ENCODE peak calls at places on chromosomes 7 and 10, in six cellular contexts. N is mesenchymal stem cell, X is trophoblast cell, O is H1, M is H9, R is IMR-90. P is an unnamed sample.
A peak's percentile ranks its signal among the peaks of the same experiment; 100 is the strongest.

GRCh38 chr10:124572751-124573150 is 111.1 kb downstream of the LHPP start:
- DNase-seq in N (no peak), X (no peak), O (no peak), M (no peak), R (no peak), P (no peak)

GRCh38 chr7:130734525-130735272 is 692 bp upstream of the KLF14 start:
- DNase-seq in N (no peak), X (peak; percentile 39), O (no peak), M (no peak), R (peak; percentile 3), P (no peak)

GRCh38 chr7:37455081-37455480 is 6.4 kb upstream of the ELMO1 start:
- DNase-seq in N (no peak), X (no peak), O (no peak), M (no peak), R (no peak), P (no peak)

GRCh38 chr10:74888947-74889661 is 62.7 kb downstream of the KAT6B start:
- DNase-seq in N (no peak), X (no peak), O (no peak), M (no peak), R (no peak), P (no peak)

GRCh38 chr7:150824379-150825177 is 24.0 kb downstream of the TMEM176A start:
- DNase-seq in N (no peak), X (peak; percentile 28), O (no peak), M (no peak), R (no peak), P (no peak)

GRCh38 chr7:494261-494687 is 25.4 kb downstream of the PDGFA start:
- DNase-seq in N (no peak), X (no peak), O (no peak), M (no peak), R (no peak), P (no peak)

GRCh38 chr7:80412842-80413241 is 99.0 kb downstream of the GNAT3 start:
- DNase-seq in N (peak; percentile 25), X (no peak), O (no peak), M (no peak), R (peak; percentile 75), P (no peak)

GRCh38 chr10:5570979-5571810 is 46.4 kb downstream of the CALML3 start:
- DNase-seq in N (no peak), X (no peak), O (no peak), M (no peak), R (no peak), P (no peak)

GRCh38 chr10:107616031-107616430 is 451.5 kb upstream of the SORCS1 start:
- DNase-seq in N (peak; percentile 28), X (no peak), O (no peak), M (no peak), R (no peak), P (no peak)

GRCh38 chr10:58464956-58465355 is 47.7 kb upstream of the BICC1 start:
- DNase-seq in N (no peak), X (no peak), O (peak; percentile 53), M (peak; percentile 50), R (no peak), P (no peak)

GRCh38 chr10:92880233-92880861 is 32.0 kb downstream of the EXOC6 start:
- DNase-seq in N (peak; percentile 71), X (peak; percentile 43), O (no peak), M (no peak), R (peak; percentile 63), P (peak; percentile 12)

GRCh38 chr10:122062831-122063674 is 74.1 kb downstream of the TACC2 start:
- DNase-seq in N (peak; percentile 97), X (peak; percentile 74), O (no peak), M (peak; percentile 83), R (peak; percentile 83), P (peak; percentile 32)

DNA sequence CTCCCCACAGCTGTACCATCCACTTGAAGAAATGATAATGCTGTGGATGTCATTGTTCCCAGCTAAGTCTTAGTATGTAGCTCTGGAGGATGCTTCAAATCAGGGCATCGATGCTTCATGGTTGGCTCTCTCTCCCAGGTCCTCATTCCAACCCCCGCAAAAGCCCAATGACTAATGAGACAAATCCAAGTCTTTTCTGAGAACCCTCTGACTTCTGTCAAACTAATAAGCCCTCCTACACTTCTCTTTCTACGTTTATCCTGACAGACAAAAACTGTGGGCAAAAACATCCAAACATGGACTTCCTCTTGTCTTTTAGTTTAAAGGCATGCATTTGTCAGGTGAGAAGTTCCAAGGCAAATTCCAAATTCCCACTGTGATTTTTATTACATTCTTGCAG is 260.4 kb upstream of the TAC1 start:
- DNase-seq in N (no peak), X (no peak), O (no peak), M (no peak), R (no peak), P (no peak)
- H4K91ac ChIP-seq in N (no peak overlapping the region), X (no peak overlapping the region), O (no peak overlapping the region), M (no peak overlapping the region), R (no peak overlapping the region), P (no peak overlapping the region)

DNA sequence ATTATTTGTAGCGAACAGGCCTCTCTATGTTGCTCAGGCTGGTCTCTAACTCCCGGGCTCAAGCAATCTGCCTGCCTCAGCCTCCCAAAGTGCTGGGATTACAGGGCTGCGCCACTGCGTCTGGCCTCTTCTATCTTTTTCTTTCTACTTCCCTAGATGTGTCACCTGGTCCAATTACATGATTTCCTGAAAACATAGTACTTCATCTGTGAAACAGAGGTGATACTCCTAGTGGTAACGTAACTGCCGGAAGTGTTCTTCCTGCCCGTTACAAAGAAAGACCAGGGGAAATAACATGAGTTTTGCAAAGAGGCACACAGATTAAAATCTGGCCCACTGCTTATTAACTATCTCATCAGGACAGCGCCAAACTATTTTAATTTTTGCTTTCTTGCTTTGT is 18.4 kb upstream of the HGF start:
- DNase-seq in N (no peak), X (no peak), O (no peak), M (no peak), R (no peak), P (no peak)
- H3K18ac ChIP-seq in N (no peak overlapping the region), X (no peak overlapping the region), O (no peak overlapping the region), M (no peak overlapping the region), R (no peak overlapping the region), P (no peak overlapping the region)

GRCh38 chr7:108072116-108072515 is 58.0 kb downstream of the LAMB4 start:
- DNase-seq in N (no peak), X (no peak), O (no peak), M (no peak), R (no peak), P (no peak)

GRCh38 chr7:108071551-108071950 is 58.6 kb downstream of the LAMB4 start:
- DNase-seq in N (no peak), X (no peak), O (no peak), M (no peak), R (no peak), P (no peak)

GRCh38 chr7:108076141-108076540 is 54.0 kb downstream of the LAMB4 start:
- DNase-seq in N (no peak), X (no peak), O (no peak), M (no peak), R (no peak), P (no peak)

GRCh38 chr7:108072739-108073138 is 57.4 kb downstream of the LAMB4 start:
- DNase-seq in N (no peak), X (no peak), O (no peak), M (no peak), R (no peak), P (no peak)

DNA sequence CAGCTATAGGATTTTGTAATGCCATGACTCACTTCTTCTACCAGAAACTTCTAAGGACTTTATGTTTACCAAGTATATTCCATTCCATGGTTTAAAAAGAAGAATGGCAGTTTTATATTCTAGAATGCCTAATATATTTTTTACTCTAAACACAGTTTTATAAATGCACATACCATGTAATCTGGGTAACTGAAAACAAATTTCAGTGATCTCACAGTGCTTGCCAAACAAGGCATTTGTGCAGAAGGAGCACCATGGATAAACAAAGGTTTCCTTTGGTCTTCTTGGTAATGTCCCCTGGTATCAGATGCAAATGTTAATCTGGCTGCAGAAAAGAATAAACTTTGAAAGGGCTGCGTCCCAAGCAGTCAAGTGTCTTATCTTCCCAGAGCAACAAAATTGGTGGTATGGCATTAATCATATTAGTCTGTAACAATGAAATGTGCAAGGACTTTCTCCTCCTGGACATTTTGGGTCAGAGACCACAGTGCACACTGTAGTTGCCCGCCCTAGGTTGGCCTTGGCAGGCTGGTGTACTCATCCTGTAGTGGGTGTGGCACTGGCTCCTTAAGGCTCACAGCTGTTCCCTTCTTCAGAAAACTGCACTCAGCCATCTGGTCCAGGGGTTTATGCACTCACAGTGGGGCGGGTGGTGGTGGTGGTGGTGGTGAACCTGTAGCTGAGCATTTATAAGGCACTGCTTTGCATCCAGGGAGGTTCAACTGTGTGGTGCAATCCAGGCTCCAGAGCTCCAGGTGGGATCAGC is 56.7 kb downstream of the LAMB4 start:
- DNase-seq in N (peak; percentile 24), X (no peak), O (no peak), M (no peak), R (no peak), P (no peak)
- H4K91ac ChIP-seq in N (peak overlapping the region; percentile 85), X (no peak overlapping the region), O (no peak overlapping the region), M (no peak overlapping the region), R (no peak overlapping the region), P (no peak overlapping the region)

GRCh38 chr10:63462442-63462841 is 3.3 kb downstream of the JMJD1C start:
- DNase-seq in N (no peak), X (no peak), O (no peak), M (no peak), R (no peak), P (no peak)

GRCh38 chr10:63467833-63468232 is 2.1 kb upstream of the JMJD1C start:
- DNase-seq in N (no peak), X (no peak), O (no peak), M (no peak), R (peak; percentile 22), P (no peak)

GRCh38 chr10:63465293-63466167 is at the start of gene JMJD1C:
- DNase-seq in N (peak; percentile 88), X (peak; percentile 76), O (peak; percentile 91), M (peak; percentile 89), R (peak; percentile 84), P (peak; percentile 87)

GRCh38 chr10:63466168-63466935 is 575 bp upstream of the JMJD1C start:
- DNase-seq in N (peak; percentile 78), X (peak; percentile 51), O (no peak), M (peak; percentile 62), R (peak; percentile 55), P (no peak)

GRCh38 chr10:63464402-63465292 is 1.1 kb downstream of the JMJD1C start:
- DNase-seq in N (no peak), X (peak; percentile 44), O (no peak), M (no peak), R (peak; percentile 26), P (no peak)
- H3K18ac ChIP-seq in N (no peak overlapping the region), X (peak overlapping the region; percentile 91), O (no peak overlapping the region), M (no peak overlapping the region), R (no peak overlapping the region), P (peak overlapping the region; percentile 100)

DNA sequence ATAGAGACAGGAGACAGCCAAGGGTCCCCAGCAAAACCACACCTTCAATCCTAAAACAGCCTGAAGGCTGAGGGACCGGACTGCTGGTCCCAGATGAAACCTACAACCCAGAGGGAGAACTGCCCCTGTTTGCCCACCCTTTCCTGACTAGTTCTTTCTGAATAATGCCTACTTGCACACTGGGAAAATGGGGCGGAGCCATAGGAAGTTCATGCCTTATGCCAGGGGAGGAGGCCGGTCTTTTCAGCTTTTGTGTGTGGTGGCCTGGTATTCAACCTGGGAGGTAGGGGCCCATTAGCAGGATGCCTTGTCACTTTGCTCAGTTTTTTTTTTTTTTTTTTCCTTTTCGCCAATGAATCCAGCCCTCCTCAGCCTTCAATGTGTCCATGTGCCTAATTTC is 20.7 kb downstream of the TOMM7 start:
- DNase-seq in N (no peak), X (no peak), O (no peak), M (peak; percentile 80), R (no peak), P (no peak)
- H4K91ac ChIP-seq in N (no peak overlapping the region), X (no peak overlapping the region), O (no peak overlapping the region), M (no peak overlapping the region), R (no peak overlapping the region), P (no peak overlapping the region)

P was measured in neuronal stem cell.